ENCODE peak calls at places on chromosomes 12 and 14, in five cellular contexts. One of them, this sample, is unnamed.

GRCh38 chr12:106953352-106954260 is 2.1 kb upstream of the TMEM263 start:
- DNase-seq in suprapubic skin: no peak
- DNase-seq in HL-60: no peak
- DNase-seq in breast epithelium: no peak
- DNase-seq in spleen: no peak
- DNase-seq in this sample: no peak

GRCh38 chr12:116718578-116719454 is 19.1 kb downstream of the SPRING1 start:
- DNase-seq in spleen: no peak
- DNase-seq in breast epithelium: no peak
- DNase-seq in HL-60: no peak
- DNase-seq in suprapubic skin: no peak
- DNase-seq in this sample: no peak

GRCh38 chr14:22556021-22556989 is 32.7 kb downstream of the DAD1 start:
- DNase-seq in suprapubic skin: peak
- DNase-seq in breast epithelium: peak
- DNase-seq in spleen: peak
- DNase-seq in HL-60: peak
- DNase-seq in this sample: peak

GRCh38 chr14:68199465-68200145 is 380.0 kb downstream of the RAD51B start:
- DNase-seq in spleen: no peak
- DNase-seq in HL-60: no peak
- DNase-seq in suprapubic skin: no peak
- DNase-seq in breast epithelium: peak
- DNase-seq in this sample: peak

GRCh38 chr14:105065280-105066228 is at the start of gene GPR132:
- DNase-seq in HL-60: peak
- DNase-seq in breast epithelium: peak
- DNase-seq in suprapubic skin: peak
- DNase-seq in spleen: peak
- DNase-seq in this sample: no peak

GRCh38 chr12:84043355-84043754 is 869.2 kb downstream of the SLC6A15 start:
- DNase-seq in suprapubic skin: no peak
- DNase-seq in spleen: no peak
- DNase-seq in breast epithelium: no peak
- DNase-seq in HL-60: no peak
- DNase-seq in this sample: no peak

GRCh38 chr12:117582135-117582784 is 220.8 kb upstream of the NOS1 start:
- DNase-seq in HL-60: no peak
- DNase-seq in spleen: no peak
- DNase-seq in breast epithelium: peak
- DNase-seq in suprapubic skin: no peak
- DNase-seq in this sample: peak

GRCh38 chr12:124240493-124240892 is 54.4 kb upstream of the RFLNA start:
- DNase-seq in suprapubic skin: no peak
- DNase-seq in breast epithelium: no peak
- DNase-seq in HL-60: no peak
- DNase-seq in spleen: no peak
- DNase-seq in this sample: no peak

GRCh38 chr14:50025776-50026175 is 90.6 kb downstream of the VCPKMT start:
- DNase-seq in breast epithelium: no peak
- DNase-seq in suprapubic skin: no peak
- DNase-seq in HL-60: no peak
- DNase-seq in spleen: no peak
- DNase-seq in this sample: no peak

GRCh38 chr12:46585854-46586621 is 213.5 kb upstream of the SLC38A2 start:
- DNase-seq in spleen: no peak
- DNase-seq in HL-60: no peak
- DNase-seq in suprapubic skin: no peak
- DNase-seq in breast epithelium: no peak
- DNase-seq in this sample: no peak

GRCh38 chr12:57604454-57605307 is at the start of gene DTX3:
- DNase-seq in spleen: peak
- DNase-seq in HL-60: no peak
- DNase-seq in breast epithelium: no peak
- DNase-seq in suprapubic skin: no peak
- DNase-seq in this sample: peak

GRCh38 chr12:5014269-5014668 is 29.4 kb upstream of the KCNA5 start:
- DNase-seq in breast epithelium: no peak
- DNase-seq in spleen: no peak
- DNase-seq in HL-60: no peak
- DNase-seq in suprapubic skin: no peak
- DNase-seq in this sample: no peak

GRCh38 chr12:64229796-64230195 is 7.7 kb upstream of the KICS2 start:
- DNase-seq in breast epithelium: no peak
- DNase-seq in suprapubic skin: no peak
- DNase-seq in HL-60: no peak
- DNase-seq in spleen: no peak
- DNase-seq in this sample: no peak

GRCh38 chr12:21877583-21877982 is 63.6 kb downstream of the ABCC9 start:
- DNase-seq in suprapubic skin: no peak
- DNase-seq in breast epithelium: no peak
- DNase-seq in spleen: no peak
- DNase-seq in HL-60: no peak
- DNase-seq in this sample: no peak

GRCh38 chr12:124754949-124755800 is 108.5 kb downstream of the SCARB1 start:
- DNase-seq in HL-60: peak
- DNase-seq in breast epithelium: peak
- DNase-seq in suprapubic skin: peak
- DNase-seq in spleen: peak
- DNase-seq in this sample: peak

GRCh38 chr14:91891721-91892220 is 24.4 kb upstream of the TC2N start:
- DNase-seq in suprapubic skin: no peak
- DNase-seq in HL-60: no peak
- DNase-seq in breast epithelium: peak
- DNase-seq in spleen: no peak
- DNase-seq in this sample: no peak

GRCh38 chr14:92122351-92122677 is 545 bp downstream of the CPSF2 start:
- DNase-seq in breast epithelium: no peak
- DNase-seq in spleen: no peak
- DNase-seq in suprapubic skin: no peak
- DNase-seq in HL-60: no peak
- DNase-seq in this sample: no peak

GRCh38 chr12:41700940-41701339 is 443.7 kb downstream of the GXYLT1 start:
- DNase-seq in suprapubic skin: no peak
- DNase-seq in breast epithelium: no peak
- DNase-seq in spleen: no peak
- DNase-seq in HL-60: no peak
- DNase-seq in this sample: no peak

GRCh38 chr12:68611094-68611818 is 557 bp downstream of the RAP1B start:
- DNase-seq in suprapubic skin: peak
- DNase-seq in spleen: peak
- DNase-seq in breast epithelium: peak
- DNase-seq in HL-60: no peak
- DNase-seq in this sample: peak

GRCh38 chr12:91983935-91984334 is 161.7 kb downstream of the BTG1 start:
- DNase-seq in HL-60: no peak
- DNase-seq in suprapubic skin: no peak
- DNase-seq in spleen: no peak
- DNase-seq in breast epithelium: no peak
- DNase-seq in this sample: no peak

GRCh38 chr14:26841361-26841760 is 243.5 kb upstream of the NOVA1 start:
- DNase-seq in HL-60: no peak
- DNase-seq in suprapubic skin: no peak
- DNase-seq in spleen: no peak
- DNase-seq in breast epithelium: no peak
- DNase-seq in this sample: no peak

GRCh38 chr14:100567009-100567876 is 20.0 kb downstream of the BEGAIN start:
- DNase-seq in HL-60: no peak
- DNase-seq in breast epithelium: peak
- DNase-seq in spleen: no peak
- DNase-seq in suprapubic skin: no peak
- DNase-seq in this sample: no peak

GRCh38 chr12:118850244-118850825 is 131.0 kb upstream of the SRRM4 start:
- DNase-seq in HL-60: peak
- DNase-seq in suprapubic skin: no peak
- DNase-seq in breast epithelium: no peak
- DNase-seq in spleen: no peak
- DNase-seq in this sample: no peak

GRCh38 chr14:23056257-23056955 is 914 bp downstream of the CDH24 start:
- DNase-seq in breast epithelium: no peak
- DNase-seq in spleen: peak
- DNase-seq in suprapubic skin: no peak
- DNase-seq in HL-60: peak
- DNase-seq in this sample: peak

GRCh38 chr14:29489911-29490310 is 437.7 kb downstream of the PRKD1 start:
- DNase-seq in spleen: no peak
- DNase-seq in suprapubic skin: no peak
- DNase-seq in HL-60: no peak
- DNase-seq in breast epithelium: no peak
- DNase-seq in this sample: no peak

GRCh38 chr12:119613319-119613936 is 19.9 kb downstream of the TMEM233 start:
- DNase-seq in suprapubic skin: no peak
- DNase-seq in breast epithelium: no peak
- DNase-seq in spleen: no peak
- DNase-seq in HL-60: no peak
- DNase-seq in this sample: no peak

GRCh38 chr12:75971253-75971652 is 60.3 kb downstream of the PHLDA1 start:
- DNase-seq in HL-60: no peak
- DNase-seq in breast epithelium: no peak
- DNase-seq in suprapubic skin: no peak
- DNase-seq in spleen: no peak
- DNase-seq in this sample: no peak

GRCh38 chr14:75147423-75148071 is 20.7 kb upstream of the NEK9 start:
- DNase-seq in suprapubic skin: peak
- DNase-seq in HL-60: no peak
- DNase-seq in spleen: peak
- DNase-seq in breast epithelium: peak
- DNase-seq in this sample: peak

GRCh38 chr12:9792185-9792900 is 31.6 kb upstream of the CD69 start:
- DNase-seq in suprapubic skin: no peak
- DNase-seq in HL-60: no peak
- DNase-seq in spleen: no peak
- DNase-seq in breast epithelium: no peak
- DNase-seq in this sample: no peak

DNA sequence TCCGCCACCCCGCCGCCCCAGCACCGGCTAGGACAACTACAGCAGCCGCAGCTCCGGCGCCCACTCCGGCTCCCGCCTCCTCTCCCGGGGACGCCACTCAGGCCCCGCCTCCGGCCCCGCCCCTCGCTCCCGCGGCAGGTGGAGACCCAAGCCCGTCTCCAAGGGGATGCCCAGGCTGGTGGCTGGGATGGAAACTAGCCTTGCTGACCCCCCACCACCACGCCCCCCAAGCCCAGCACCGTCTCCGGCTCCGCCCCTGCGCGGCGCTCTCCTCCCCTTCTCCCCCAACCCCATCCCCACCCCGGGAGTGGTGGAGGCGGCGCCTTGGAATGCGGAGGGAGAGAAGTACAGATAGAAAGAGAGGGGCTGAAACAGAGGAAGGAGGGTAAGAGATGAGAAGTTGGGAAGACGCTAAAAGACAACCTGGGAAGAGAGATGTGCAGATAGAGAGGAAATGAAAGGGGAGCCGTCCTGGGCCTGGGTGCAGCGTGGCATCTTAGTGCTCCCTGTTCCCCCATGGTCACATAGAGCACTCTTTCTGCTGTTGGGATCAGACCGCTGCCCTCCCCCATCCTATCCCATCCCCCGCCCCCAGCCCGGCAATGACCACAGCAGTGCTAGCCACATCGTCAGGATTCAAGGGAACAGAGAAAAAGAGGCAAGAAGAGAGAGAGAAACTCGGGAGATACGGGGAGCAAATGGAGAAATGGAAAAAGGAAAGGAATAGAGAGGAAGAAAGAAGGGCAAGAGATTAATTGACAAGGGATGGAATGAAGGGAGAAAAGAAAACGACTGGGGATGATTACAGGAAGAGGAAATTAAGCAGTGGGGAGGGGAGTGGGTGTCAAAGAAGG is at the start of gene ITGA7:
- DNase-seq in suprapubic skin: no peak
- DNase-seq in HL-60: no peak
- DNase-seq in spleen: peak
- DNase-seq in breast epithelium: no peak
- DNase-seq in this sample: peak
- TF ChIP-seq POLR2AphosphoS5 in suprapubic skin: no peak
- TF ChIP-seq POLR2AphosphoS5 in HL-60: no peak
- TF ChIP-seq POLR2AphosphoS5 in spleen: peak
- TF ChIP-seq POLR2AphosphoS5 in breast epithelium: no peak
- TF ChIP-seq POLR2AphosphoS5 in this sample: peak

GRCh38 chr14:77201696-77202095 is 20.1 kb downstream of the TMEM63C start:
- DNase-seq in suprapubic skin: no peak
- DNase-seq in HL-60: no peak
- DNase-seq in breast epithelium: no peak
- DNase-seq in spleen: peak
- DNase-seq in this sample: no peak
- TF ChIP-seq POLR2AphosphoS5 in suprapubic skin: no peak
- TF ChIP-seq POLR2AphosphoS5 in HL-60: no peak
- TF ChIP-seq POLR2AphosphoS5 in breast epithelium: no peak
- TF ChIP-seq POLR2AphosphoS5 in spleen: no peak
- TF ChIP-seq POLR2AphosphoS5 in this sample: no peak

DNA sequence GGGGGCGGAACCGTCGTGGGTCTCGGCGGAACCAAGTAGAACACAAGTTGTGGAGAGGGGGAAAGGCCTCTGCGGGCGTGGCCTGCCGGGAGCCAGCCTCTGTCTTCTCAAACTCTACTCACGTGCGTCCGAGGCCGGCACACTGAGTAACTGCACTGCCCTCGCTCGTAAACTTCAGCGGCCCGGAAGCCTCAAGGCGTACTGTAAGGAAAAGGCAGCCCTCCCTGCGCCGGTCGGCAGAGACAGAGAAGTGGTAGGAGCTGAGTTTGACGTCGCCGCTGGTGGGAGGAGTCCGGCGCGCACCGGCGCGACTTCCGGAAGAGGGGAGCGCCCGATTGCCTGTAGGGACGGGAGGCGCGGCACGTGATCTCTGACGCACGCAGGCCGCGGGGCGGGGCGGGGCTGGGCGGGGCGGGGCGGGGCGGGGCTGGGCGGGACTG is at the start of gene FBXO33:
- DNase-seq in spleen: peak
- DNase-seq in suprapubic skin: peak
- DNase-seq in HL-60: peak
- DNase-seq in breast epithelium: peak
- DNase-seq in this sample: peak
- TF ChIP-seq POLR2AphosphoS5 in spleen: peak
- TF ChIP-seq POLR2AphosphoS5 in suprapubic skin: peak
- TF ChIP-seq POLR2AphosphoS5 in HL-60: no peak
- TF ChIP-seq POLR2AphosphoS5 in breast epithelium: peak
- TF ChIP-seq POLR2AphosphoS5 in this sample: peak

GRCh38 chr14:64623576-64624165 is 73.9 kb downstream of the PPP1R36 start:
- DNase-seq in suprapubic skin: no peak
- DNase-seq in HL-60: no peak
- DNase-seq in spleen: no peak
- DNase-seq in breast epithelium: no peak
- DNase-seq in this sample: no peak

GRCh38 chr14:64632056-64632455 is 72.2 kb upstream of the PLEKHG3 start:
- DNase-seq in spleen: no peak
- DNase-seq in suprapubic skin: no peak
- DNase-seq in breast epithelium: peak
- DNase-seq in HL-60: no peak
- DNase-seq in this sample: no peak

GRCh38 chr14:64625363-64626232 is 75.8 kb downstream of the PPP1R36 start:
- DNase-seq in breast epithelium: no peak
- DNase-seq in spleen: no peak
- DNase-seq in HL-60: no peak
- DNase-seq in suprapubic skin: no peak
- DNase-seq in this sample: no peak

GRCh38 chr14:64630778-64631177 is 73.4 kb upstream of the PLEKHG3 start:
- DNase-seq in breast epithelium: no peak
- DNase-seq in HL-60: no peak
- DNase-seq in suprapubic skin: no peak
- DNase-seq in spleen: no peak
- DNase-seq in this sample: no peak

GRCh38 chr14:64628940-64629403 is 75.3 kb upstream of the PLEKHG3 start:
- DNase-seq in HL-60: no peak
- DNase-seq in spleen: no peak
- DNase-seq in breast epithelium: no peak
- DNase-seq in suprapubic skin: no peak
- DNase-seq in this sample: no peak
- TF ChIP-seq POLR2AphosphoS5 in HL-60: no peak
- TF ChIP-seq POLR2AphosphoS5 in spleen: peak
- TF ChIP-seq POLR2AphosphoS5 in breast epithelium: no peak
- TF ChIP-seq POLR2AphosphoS5 in suprapubic skin: no peak
- TF ChIP-seq POLR2AphosphoS5 in this sample: no peak